ENCODE peak calls at places on chromosomes 5 and 9, in nine cellular contexts. B is GM23248, K is MM.1S, S is GM23338, J is OCI-LY7, W is HCT116, H is PC-9, F is hepatocyte, I is SK-N-SH. X is an unnamed sample. For H3K9me2, the result is how much of the 10 kb centered on the place peaks cover.

GRCh38 chr9:22413884-22414283 is 32.7 kb upstream of the DMRTA1 start:
- DNase-seq in S (no peak), W (no peak), F (no peak), J (no peak), H (no peak), K (no peak), B (peak), I (no peak), X (no peak)

GRCh38 chr9:137619240-137620090 is 660 bp downstream of the EHMT1 start:
- DNase-seq in S (peak), B (peak), W (no peak), I (no peak), J (peak), H (peak), K (peak), F (peak), X (peak)

GRCh38 chr9:136901516-136902258 is 15.4 kb downstream of the TRAF2 start:
- DNase-seq in F (peak), I (no peak), B (peak), K (peak), H (peak), W (peak), S (no peak), J (no peak), X (no peak)

GRCh38 chr5:10663531-10664183 is 97.4 kb downstream of the DAP start:
- DNase-seq in W (no peak), K (no peak), B (peak), F (peak), S (peak), H (no peak), J (no peak), I (peak), X (no peak)

GRCh38 chr5:21817668-21818419 is 1035.3 kb downstream of the CDH12 start:
- DNase-seq in B (peak), F (no peak), S (peak), J (peak), H (no peak), W (no peak), K (peak), I (no peak), X (peak)

GRCh38 chr9:30301271-30301963 is 2083.0 kb upstream of the ACO1 start:
- DNase-seq in K (no peak), I (no peak), B (no peak), W (no peak), J (no peak), S (no peak), F (peak), H (no peak), X (no peak)

GRCh38 chr5:172299916-172300439 is 16.4 kb upstream of the UBTD2 start:
- DNase-seq in F (peak), B (peak), W (no peak), I (no peak), J (no peak), S (no peak), H (peak), K (no peak), X (no peak)

GRCh38 chr5:77851229-77852067 is 75.3 kb upstream of the TBCA start:
- DNase-seq in K (no peak), I (peak), W (no peak), S (peak), H (no peak), J (no peak), B (peak), F (peak), X (no peak)

GRCh38 chr5:78594946-78595921 is 53.3 kb downstream of the LHFPL2 start:
- DNase-seq in J (no peak), B (peak), K (no peak), I (no peak), F (peak), S (no peak), H (peak), W (peak), X (no peak)

GRCh38 chr5:6195711-6196358 is 182.5 kb downstream of the MED10 start:
- DNase-seq in J (no peak), W (no peak), F (no peak), K (no peak), I (no peak), H (peak), S (peak), B (no peak), X (no peak)

GRCh38 chr9:14846871-14847311 is 63.3 kb downstream of the FREM1 start:
- DNase-seq in S (peak), I (peak), W (peak), H (no peak), J (peak), F (peak), K (peak), B (peak), X (peak)

DNA sequence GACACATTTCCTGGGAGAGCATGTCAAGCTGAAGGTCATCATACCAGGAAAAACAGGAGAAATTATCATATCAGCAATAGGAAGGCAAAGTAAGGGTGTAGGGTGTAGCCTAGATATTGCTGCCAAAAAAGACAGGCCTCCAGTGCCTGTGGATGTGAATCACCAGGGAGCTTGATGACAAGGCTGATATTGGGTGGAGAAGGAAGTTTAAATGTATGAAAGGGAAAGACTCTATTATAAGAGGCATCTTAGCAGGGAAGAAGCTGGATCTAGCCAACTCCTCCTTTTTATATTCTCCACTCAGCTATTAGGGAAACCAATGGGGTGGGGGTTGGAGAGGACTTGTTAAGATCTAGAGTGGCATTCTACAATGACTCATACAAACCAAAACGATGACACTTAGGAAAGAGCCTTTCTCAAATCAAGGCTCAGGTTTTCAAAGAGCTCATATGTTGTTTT is 13.4 kb upstream of the TXNDC8 start:
- DNase-seq in I (no peak), S (no peak), J (no peak), H (peak), F (no peak), W (peak), K (no peak), B (peak), X (no peak)
- H3K27ac ChIP-seq in I (peak), S (no peak), J (no peak), H (peak), F (no peak), W (no peak), K (no peak), B (peak), X (no peak)

GRCh38 chr5:74296685-74297084 is 343.8 kb downstream of the ENC1 start:
- DNase-seq in B (no peak), F (peak), H (no peak), K (no peak), J (no peak), I (peak), S (no peak), W (no peak), X (no peak)
- H3K9me2 ChIP-seq in B (under half), F (under half), H (under half), K (under half), J (under half), I (under half), S (under half), W (under half), X (under half)

DNA sequence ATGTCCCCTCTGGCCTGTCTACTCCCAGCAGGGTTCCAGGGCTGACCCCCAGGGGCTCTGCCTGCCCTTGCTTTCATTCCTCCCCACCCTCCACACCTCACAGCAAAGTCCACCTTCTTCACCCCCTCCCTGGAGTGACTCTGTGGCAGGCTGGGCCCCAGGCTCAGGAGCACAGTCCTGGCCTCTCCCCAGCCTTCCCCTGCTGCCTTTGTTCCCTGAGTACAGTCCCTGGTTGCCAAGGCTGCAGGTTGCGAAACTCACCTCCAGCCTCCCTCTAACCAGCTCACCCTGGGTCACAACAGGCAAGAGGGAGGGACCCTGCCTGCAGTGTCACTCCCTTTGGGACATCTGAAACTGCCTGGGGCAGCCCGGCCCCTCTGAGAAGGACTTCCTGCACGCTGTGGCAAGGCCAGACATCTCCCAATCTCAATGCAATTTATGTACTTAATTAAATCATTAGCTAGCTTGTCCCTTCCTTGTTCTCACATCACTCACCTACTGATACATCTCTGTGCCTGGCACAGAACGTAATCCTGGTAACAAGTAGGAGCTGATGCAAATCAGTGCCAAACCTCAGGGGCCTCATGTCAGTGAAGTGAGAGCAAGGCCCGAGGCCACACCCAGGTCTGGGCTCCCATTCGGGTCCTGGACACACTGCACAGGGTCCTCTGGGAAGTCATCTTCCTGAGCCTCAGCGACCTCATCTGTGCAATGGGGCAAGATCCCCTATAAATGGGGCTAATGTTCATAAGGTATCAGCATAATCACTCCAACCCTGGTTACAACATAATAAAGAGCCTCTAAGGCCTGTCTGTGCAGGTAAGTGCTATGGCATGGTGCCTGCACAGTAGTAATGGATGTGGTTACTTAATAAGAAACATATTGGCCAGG is 27.3 kb upstream of the TRIM14 start:
- DNase-seq in S (no peak), J (no peak), I (peak), W (no peak), F (peak), B (peak), H (peak), K (peak), X (peak)
- H3K27ac ChIP-seq in S (no peak), J (no peak), I (no peak), W (no peak), F (peak), B (no peak), H (peak), K (no peak), X (no peak)

DNA sequence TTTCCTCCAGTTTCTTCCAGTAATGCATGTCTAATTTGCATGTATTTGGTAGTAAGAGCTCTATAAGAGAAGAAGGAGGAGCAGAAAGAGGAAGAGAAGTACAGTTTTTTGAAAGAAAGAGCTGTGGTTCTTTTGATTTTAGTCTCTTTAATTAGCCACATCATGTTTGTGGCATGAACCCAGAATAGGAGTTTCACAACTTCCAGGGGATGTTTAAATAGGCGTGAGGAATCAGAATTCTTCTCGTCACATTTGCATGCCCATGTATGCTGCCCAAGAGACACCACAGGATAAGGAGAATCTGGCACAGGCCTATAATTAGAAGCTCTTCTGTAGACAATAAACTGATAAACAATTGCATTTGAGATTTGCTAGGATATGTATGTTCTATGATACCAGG is 78.7 kb downstream of the GAS1 start:
- DNase-seq in F (no peak), B (peak), K (no peak), H (no peak), W (no peak), I (no peak), J (no peak), S (no peak), X (no peak)
- H3K9me2 ChIP-seq in F (under half), B (under half), K (under half), H (under half), W (under half), I (under half), J (under half), S (under half), X (under half)

X was measured in Karpas-422.